ENCODE peak calls at places on chromosomes 13 and 19, in nine cellular contexts. F is Peyer's patch, M is heart left ventricle, K is PC-9, B is stomach, S is testis, Q is psoas muscle, N is transverse colon, J is AG09309. U is an unnamed sample.

GRCh38 chr19:40740747-40741146 is 9.5 kb downstream of the ACTMAP start:
- DNase-seq in F (no peak), M (no peak), K (no peak), B (no peak), S (peak), Q (peak), N (no peak), J (peak), U (no peak)

GRCh38 chr13:99985886-99986527 is 4.4 kb downstream of the ZIC2 start:
- DNase-seq in F (no peak), M (no peak), K (no peak), B (no peak), S (no peak), Q (no peak), N (no peak), J (no peak), U (no peak)

GRCh38 chr19:14505488-14506239 is 9.7 kb upstream of the GIPC1 start:
- DNase-seq in F (peak), M (peak), K (peak), B (peak), S (no peak), Q (peak), N (peak), J (no peak), U (peak)

GRCh38 chr19:571127-571974 is 1.0 kb upstream of the BSG start:
- DNase-seq in F (peak), M (peak), K (peak), B (peak), S (peak), Q (no peak), N (peak), J (no peak), U (peak)

GRCh38 chr19:29364224-29364726 is 151.3 kb upstream of the UQCRFS1 start:
- DNase-seq in F (no peak), M (no peak), K (no peak), B (no peak), S (no peak), Q (no peak), N (no peak), J (no peak), U (no peak)

GRCh38 chr13:75675421-75675820 is 39.3 kb downstream of the LMO7 start:
- DNase-seq in F (no peak), M (no peak), K (no peak), B (no peak), S (no peak), Q (no peak), N (no peak), J (no peak), U (no peak)

GRCh38 chr13:75308222-75308621 is 173.7 kb downstream of the TBC1D4 start:
- DNase-seq in F (no peak), M (no peak), K (no peak), B (no peak), S (no peak), Q (no peak), N (no peak), J (no peak), U (no peak)

GRCh38 chr13:37090912-37091311 is 14.6 kb downstream of the CSNK1A1L start:
- DNase-seq in F (no peak), M (no peak), K (no peak), B (no peak), S (no peak), Q (no peak), N (no peak), J (no peak), U (no peak)

GRCh38 chr13:60134376-60134775 is 29.4 kb downstream of the DIAPH3 start:
- DNase-seq in F (no peak), M (no peak), K (no peak), B (no peak), S (no peak), Q (no peak), N (no peak), J (no peak), U (peak)

DNA sequence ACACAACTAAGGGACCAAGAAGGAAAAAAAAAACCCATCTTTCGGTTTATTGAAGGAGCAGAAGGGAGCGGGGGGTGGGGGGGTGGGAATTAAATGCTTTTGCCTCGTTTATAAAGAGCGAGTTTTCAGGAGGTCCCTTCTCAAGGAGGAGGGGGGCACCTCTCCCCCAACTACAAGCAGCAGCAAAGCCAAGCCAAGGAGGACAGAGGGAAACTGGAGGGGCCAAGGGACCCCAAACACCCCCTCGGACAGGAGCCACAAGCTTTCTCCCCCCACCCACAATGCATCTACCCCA is 2.4 kb downstream of the IRF2BP1 start:
- DNase-seq in F (no peak), M (no peak), K (no peak), B (no peak), S (no peak), Q (no peak), N (no peak), J (no peak), U (no peak)
- H3K4me3 ChIP-seq in F (no peak), M (no peak), K (no peak), B (peak), S (peak), Q (peak), N (peak), J (no peak), U (no peak)

DNA sequence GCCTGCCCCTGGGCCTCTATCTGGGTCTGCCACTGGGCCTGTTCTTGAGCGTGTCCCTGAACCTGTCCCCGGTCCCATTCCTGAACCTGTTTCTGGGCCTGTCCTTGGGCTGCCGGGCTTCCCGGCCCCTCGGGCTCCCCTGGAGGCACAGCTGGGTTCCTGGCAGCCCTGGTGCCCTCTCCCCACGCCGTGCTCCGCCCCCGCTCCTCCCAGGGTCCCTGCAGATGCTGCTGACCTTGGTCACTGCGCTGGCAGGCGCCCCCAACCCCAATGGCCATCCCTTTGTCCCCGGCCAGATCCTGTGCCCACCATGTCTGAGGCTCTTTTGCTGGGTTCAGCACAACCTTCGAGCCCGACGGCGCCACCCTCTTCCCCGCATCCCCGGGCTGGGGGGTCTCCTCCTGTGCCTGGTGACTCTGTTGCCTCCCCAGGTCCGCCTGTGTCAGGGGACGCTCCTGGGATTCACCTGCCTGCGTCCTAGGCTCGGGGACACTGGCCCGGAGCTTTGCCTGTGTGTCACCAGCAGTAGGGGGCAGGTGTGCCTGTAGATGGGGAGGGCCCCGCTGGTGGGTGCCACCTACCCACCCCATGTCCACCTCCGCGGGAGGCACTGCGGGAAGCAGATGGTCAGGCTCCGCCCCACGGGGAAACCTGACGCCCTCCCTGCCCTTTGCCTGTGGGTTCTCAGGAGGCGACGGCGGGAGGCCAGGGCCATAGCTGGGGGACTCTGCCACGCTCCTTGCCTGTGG is 41.0 kb upstream of the GRTP1 start:
- DNase-seq in F (peak), M (peak), K (no peak), B (no peak), S (no peak), Q (peak), N (no peak), J (no peak), U (no peak)
- TF ChIP-seq CTCF in F (no peak), M (no peak), K (no peak), B (no peak), S (no peak), Q (no peak), N (no peak), J (no peak), U (no peak)

GRCh38 chr13:74290324-74290773 is 156.1 kb upstream of the KLF12 start:
- DNase-seq in F (peak), M (no peak), K (peak), B (no peak), S (peak), Q (no peak), N (peak), J (peak), U (peak)
- H3K4me3 ChIP-seq in F (no peak), M (peak), K (no peak), B (peak), S (no peak), Q (peak), N (no peak), J (no peak), U (no peak)

GRCh38 chr13:23159205-23159586 is 21.6 kb upstream of the SGCG start:
- DNase-seq in F (no peak), M (no peak), K (no peak), B (no peak), S (peak), Q (peak), N (no peak), J (no peak), U (peak)

GRCh38 chr13:23161176-23161825 is 19.5 kb upstream of the SGCG start:
- DNase-seq in F (no peak), M (no peak), K (no peak), B (no peak), S (no peak), Q (no peak), N (no peak), J (no peak), U (no peak)

GRCh38 chr13:23159587-23160240 is 21.1 kb upstream of the SGCG start:
- DNase-seq in F (no peak), M (no peak), K (no peak), B (no peak), S (no peak), Q (no peak), N (no peak), J (no peak), U (no peak)

GRCh38 chr13:23160241-23161175 is 20.3 kb upstream of the SGCG start:
- DNase-seq in F (no peak), M (no peak), K (no peak), B (no peak), S (no peak), Q (no peak), N (no peak), J (no peak), U (no peak)
- TF ChIP-seq CTCF in F (no peak), M (no peak), K (no peak), B (no peak), S (no peak), Q (no peak), N (no peak), J (no peak), U (peak)

GRCh38 chr19:46660008-46660517 is 919 bp downstream of the DACT3 start:
- DNase-seq in F (no peak), M (no peak), K (no peak), B (no peak), S (no peak), Q (no peak), N (no peak), J (no peak), U (peak)

GRCh38 chr19:46659151-46660007 is 1.6 kb downstream of the DACT3 start:
- DNase-seq in F (no peak), M (no peak), K (peak), B (no peak), S (peak), Q (peak), N (peak), J (no peak), U (peak)

GRCh38 chr19:46661020-46661731 is at the start of gene DACT3:
- DNase-seq in F (peak), M (peak), K (peak), B (peak), S (peak), Q (peak), N (peak), J (peak), U (peak)

GRCh38 chr19:46661735-46662592 is 982 bp upstream of the DACT3 start:
- DNase-seq in F (peak), M (peak), K (peak), B (peak), S (peak), Q (peak), N (peak), J (peak), U (peak)

DNA sequence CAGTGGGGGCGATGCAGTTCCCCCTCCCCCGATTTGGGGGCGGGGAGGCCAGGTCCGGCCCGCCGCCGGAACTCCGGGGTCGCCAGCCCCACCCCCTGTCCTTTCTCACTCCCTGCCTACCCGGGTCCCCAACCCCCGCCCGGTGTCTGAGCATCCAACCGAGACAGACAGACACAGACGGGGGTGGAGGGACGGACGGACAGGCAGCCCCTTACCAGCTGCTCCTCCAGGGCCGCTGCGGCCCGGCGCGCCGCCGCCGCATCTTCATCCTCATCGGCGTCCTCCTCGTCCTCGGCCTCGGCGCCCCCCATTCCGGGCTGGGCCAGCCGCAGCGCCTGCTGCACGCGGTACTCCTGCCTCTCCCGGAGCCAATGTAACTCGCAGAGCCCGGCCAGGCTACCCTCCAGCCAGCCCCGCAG is 372 bp downstream of the DACT3 start:
- DNase-seq in F (no peak), M (no peak), K (no peak), B (no peak), S (no peak), Q (no peak), N (no peak), J (no peak), U (no peak)
- H3K4me3 ChIP-seq in F (peak), M (peak), K (peak), B (peak), S (peak), Q (peak), N (peak), J (peak), U (peak)

DNA sequence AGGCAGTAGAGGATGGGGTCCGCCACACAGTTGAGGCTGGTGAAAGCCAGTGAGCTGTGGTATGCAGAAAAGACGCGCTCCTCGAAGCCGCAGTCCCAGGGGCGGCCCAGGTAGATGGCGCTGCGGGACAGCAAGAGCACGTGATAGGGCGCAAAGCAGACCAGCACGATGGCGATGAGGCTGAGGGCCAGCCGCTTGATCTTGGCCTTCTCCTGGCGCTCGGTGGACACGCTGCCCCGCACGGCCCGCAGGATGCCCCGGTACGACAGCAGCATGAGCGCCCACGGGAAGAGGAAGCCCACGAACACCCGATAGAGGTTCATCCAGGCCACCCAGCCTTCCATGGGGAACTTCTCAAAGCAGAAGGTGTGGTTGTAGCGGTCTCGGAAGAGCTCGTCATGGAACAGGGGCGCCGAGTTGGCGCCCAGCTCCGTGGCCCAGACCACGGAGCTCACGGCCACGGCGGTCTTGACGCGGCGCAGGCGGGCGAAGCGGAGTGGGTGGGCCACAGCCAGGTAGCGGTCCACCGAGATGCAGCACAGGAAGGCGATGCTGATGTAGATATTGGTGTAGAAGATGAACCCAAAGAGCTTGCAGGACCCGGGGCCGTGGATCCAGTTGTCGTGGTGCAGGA is 6.5 kb upstream of the OPA3 start:
- DNase-seq in F (peak), M (peak), K (peak), B (peak), S (peak), Q (peak), N (peak), J (no peak), U (no peak)
- TF ChIP-seq CTCF in F (peak), M (no peak), K (peak), B (peak), S (no peak), Q (no peak), N (peak), J (peak), U (peak)

U was measured in fibroblast of pulmonary artery.